ENCODE peak calls at places on chromosomes 1 and 21, in four cellular contexts. One of them, this sample, is unnamed.

GRCh38 chr1:204623365-204623893 is 62.1 kb downstream of the LRRN2 start:
- DNase-seq in H1: no peak
- DNase-seq in HepG2: peak; percentile 71
- DNase-seq in GM12878: no peak
- DNase-seq in this sample: peak; percentile 95

GRCh38 chr1:205595435-205595834 is 36.4 kb downstream of the ELK4 start:
- DNase-seq in HepG2: no peak
- DNase-seq in GM12878: no peak
- DNase-seq in H1: no peak
- DNase-seq in this sample: no peak

GRCh38 chr1:245687636-245688535 is 533.1 kb downstream of the KIF26B start:
- DNase-seq in H1: peak; percentile 72
- DNase-seq in HepG2: no peak
- DNase-seq in GM12878: no peak
- DNase-seq in this sample: no peak

GRCh38 chr1:221573727-221574126 is 168.2 kb downstream of the DUSP10 start:
- DNase-seq in HepG2: no peak
- DNase-seq in GM12878: no peak
- DNase-seq in H1: no peak
- DNase-seq in this sample: no peak

GRCh38 chr1:235199441-235199840 is 38.4 kb upstream of the RBM34 start:
- DNase-seq in GM12878: no peak
- DNase-seq in HepG2: no peak
- DNase-seq in H1: no peak
- DNase-seq in this sample: no peak

GRCh38 chr1:230322967-230323547 is 103.1 kb downstream of the PGBD5 start:
- DNase-seq in HepG2: no peak
- DNase-seq in H1: no peak
- DNase-seq in GM12878: no peak
- DNase-seq in this sample: no peak

GRCh38 chr1:199691540-199691939 is 336.0 kb upstream of the NR5A2 start:
- DNase-seq in GM12878: no peak
- DNase-seq in H1: no peak
- DNase-seq in HepG2: no peak
- DNase-seq in this sample: no peak

GRCh38 chr1:204709021-204709420 is 23.5 kb upstream of the LRRN2 start:
- DNase-seq in HepG2: no peak
- DNase-seq in GM12878: no peak
- DNase-seq in H1: no peak
- DNase-seq in this sample: no peak

GRCh38 chr1:47675047-47675675 is 237.3 kb downstream of the FOXD2 start:
- DNase-seq in GM12878: no peak
- DNase-seq in HepG2: no peak
- DNase-seq in H1: peak; percentile 39
- DNase-seq in this sample: no peak

GRCh38 chr1:166836733-166837132 is 2.5 kb upstream of the POGK start:
- DNase-seq in HepG2: no peak
- DNase-seq in GM12878: no peak
- DNase-seq in H1: no peak
- DNase-seq in this sample: no peak

GRCh38 chr1:101316276-101316675 is 79.5 kb downstream of the S1PR1 start:
- DNase-seq in GM12878: no peak
- DNase-seq in H1: no peak
- DNase-seq in HepG2: no peak
- DNase-seq in this sample: no peak

GRCh38 chr1:96863449-96863848 is 141.9 kb downstream of the PTBP2 start:
- DNase-seq in HepG2: no peak
- DNase-seq in GM12878: no peak
- DNase-seq in H1: no peak
- DNase-seq in this sample: no peak

GRCh38 chr1:245085508-245086095 is 69.2 kb upstream of the KIF26B start:
- DNase-seq in GM12878: peak; percentile 7
- DNase-seq in H1: no peak
- DNase-seq in HepG2: peak; percentile 71
- DNase-seq in this sample: no peak

GRCh38 chr1:111882537-111882936 is 106.9 kb downstream of the KCND3 start:
- DNase-seq in HepG2: no peak
- DNase-seq in H1: no peak
- DNase-seq in GM12878: no peak
- DNase-seq in this sample: no peak

GRCh38 chr1:36224537-36225297 is 474 bp downstream of the THRAP3 start:
- DNase-seq in H1: peak; percentile 88
- DNase-seq in GM12878: no peak
- DNase-seq in HepG2: peak; percentile 89
- DNase-seq in this sample: peak; percentile 95

GRCh38 chr21:20996421-20997307 is 1.5 kb upstream of the NCAM2 start:
- DNase-seq in GM12878: no peak
- DNase-seq in H1: no peak
- DNase-seq in HepG2: no peak
- DNase-seq in this sample: no peak

GRCh38 chr1:179234863-179235262 is 5.4 kb upstream of the ABL2 start:
- DNase-seq in H1: no peak
- DNase-seq in GM12878: no peak
- DNase-seq in HepG2: no peak
- DNase-seq in this sample: no peak

GRCh38 chr1:154398141-154398540 is 7.0 kb upstream of the IL6R start:
- DNase-seq in H1: no peak
- DNase-seq in GM12878: no peak
- DNase-seq in HepG2: no peak
- DNase-seq in this sample: no peak

GRCh38 chr1:156143765-156144489 is 9.5 kb upstream of the SEMA4A start:
- DNase-seq in GM12878: no peak
- DNase-seq in H1: no peak
- DNase-seq in HepG2: no peak
- DNase-seq in this sample: no peak

GRCh38 chr1:167439301-167439988 is 78.9 kb downstream of the CD247 start:
- DNase-seq in HepG2: peak; percentile 20
- DNase-seq in H1: peak; percentile 79
- DNase-seq in GM12878: no peak
- DNase-seq in this sample: peak; percentile 64

GRCh38 chr1:111832521-111833155 is 76.9 kb downstream of the DDX20 start:
- DNase-seq in H1: no peak
- DNase-seq in HepG2: no peak
- DNase-seq in GM12878: no peak
- DNase-seq in this sample: no peak

GRCh38 chr1:15370781-15371467 is 38.8 kb upstream of the EFHD2 start:
- DNase-seq in HepG2: peak; percentile 61
- DNase-seq in H1: no peak
- DNase-seq in GM12878: no peak
- DNase-seq in this sample: no peak

GRCh38 chr1:55214214-55214902 is 806 bp downstream of the USP24 start:
- DNase-seq in HepG2: peak; percentile 31
- DNase-seq in H1: peak; percentile 81
- DNase-seq in GM12878: no peak
- DNase-seq in this sample: peak; percentile 87

GRCh38 chr1:203186446-203187305 is at the start of gene CHI3L1:
- DNase-seq in GM12878: no peak
- DNase-seq in HepG2: no peak
- DNase-seq in H1: no peak
- DNase-seq in this sample: no peak

GRCh38 chr1:48109390-48110009 is 112.3 kb upstream of the TRABD2B start:
- DNase-seq in H1: no peak
- DNase-seq in GM12878: no peak
- DNase-seq in HepG2: peak; percentile 61
- DNase-seq in this sample: peak; percentile 61

GRCh38 chr1:162166934-162167615 is 97.6 kb downstream of the NOS1AP start:
- DNase-seq in HepG2: no peak
- DNase-seq in GM12878: no peak
- DNase-seq in H1: no peak
- DNase-seq in this sample: no peak

GRCh38 chr1:87644500-87645245 is 316.0 kb downstream of the LMO4 start:
- DNase-seq in GM12878: no peak
- DNase-seq in H1: no peak
- DNase-seq in HepG2: no peak
- DNase-seq in this sample: no peak

GRCh38 chr1:101064697-101065096 is 39.1 kb upstream of the DPH5 start:
- DNase-seq in H1: no peak
- DNase-seq in HepG2: no peak
- DNase-seq in GM12878: no peak
- DNase-seq in this sample: no peak

GRCh38 chr1:11629626-11630025 is 24.6 kb downstream of the FBXO2 start:
- DNase-seq in HepG2: no peak
- DNase-seq in H1: no peak
- DNase-seq in GM12878: no peak
- DNase-seq in this sample: no peak

GRCh38 chr1:153357076-153357852 is 390 bp upstream of the S100A9 start:
- DNase-seq in H1: no peak
- DNase-seq in GM12878: no peak
- DNase-seq in HepG2: peak; percentile 12
- DNase-seq in this sample: no peak

GRCh38 chr1:23528245-23528978 is 2.6 kb downstream of the E2F2 start:
- DNase-seq in GM12878: peak; percentile 76
- DNase-seq in H1: no peak
- DNase-seq in HepG2: peak; percentile 85
- DNase-seq in this sample: peak; percentile 88

GRCh38 chr1:53145942-53146708 is 3.7 kb upstream of the SLC1A7 start:
- DNase-seq in HepG2: peak; percentile 85
- DNase-seq in GM12878: no peak
- DNase-seq in H1: no peak
- DNase-seq in this sample: peak; percentile 61

GRCh38 chr1:214107322-214108096 is 119.7 kb downstream of the PROX1 start:
- DNase-seq in HepG2: no peak
- DNase-seq in H1: no peak
- DNase-seq in GM12878: no peak
- DNase-seq in this sample: no peak

GRCh38 chr1:29388170-29388569 is 151.8 kb downstream of the PTPRU start:
- DNase-seq in H1: peak; percentile 23
- DNase-seq in HepG2: no peak
- DNase-seq in GM12878: no peak
- DNase-seq in this sample: no peak

GRCh38 chr1:160954158-160955104 is at the start of gene ITLN2:
- DNase-seq in HepG2: peak; percentile 67
- DNase-seq in GM12878: peak; percentile 16
- DNase-seq in H1: peak; percentile 71
- DNase-seq in this sample: peak; percentile 63

GRCh38 chr1:17258758-17259130 is 9.8 kb downstream of the PADI3 start:
- DNase-seq in GM12878: no peak
- DNase-seq in HepG2: no peak
- DNase-seq in H1: no peak
- DNase-seq in this sample: no peak

DNA sequence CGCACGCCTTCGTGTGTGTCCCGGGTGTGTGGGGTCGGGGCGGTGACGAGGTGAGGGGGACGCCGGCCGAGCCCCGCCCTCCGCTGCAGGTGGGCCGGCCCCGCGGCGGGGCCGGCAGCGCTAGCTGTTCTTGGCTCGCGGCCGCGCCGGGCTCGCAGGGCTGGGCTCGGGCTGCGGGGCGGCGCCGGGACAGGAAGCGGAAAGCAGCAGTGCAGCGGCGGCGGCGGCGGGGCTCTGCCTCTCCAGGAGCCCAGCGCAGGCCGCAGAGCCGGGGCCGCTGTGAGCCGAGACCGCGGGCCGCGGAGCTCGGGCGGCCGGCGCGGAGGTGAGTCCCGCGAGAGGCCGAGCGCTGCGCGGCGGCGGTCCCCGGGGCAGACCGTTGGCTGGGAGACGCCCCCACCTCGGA is at the start of gene VANGL1:
- DNase-seq in HepG2: peak; percentile 34
- DNase-seq in H1: peak; percentile 77
- DNase-seq in GM12878: no peak
- DNase-seq in this sample: peak; percentile 90
- TF ChIP-seq HDAC6 in HepG2: no peak
- TF ChIP-seq HDAC6 in H1: no peak
- TF ChIP-seq HDAC6 in GM12878: no peak
- TF ChIP-seq HDAC6 in this sample: no peak

GRCh38 chr1:62370594-62370993 is 51.4 kb upstream of the KANK4 start:
- DNase-seq in H1: no peak
- DNase-seq in HepG2: no peak
- DNase-seq in GM12878: no peak
- DNase-seq in this sample: no peak

GRCh38 chr1:62368989-62369388 is 49.8 kb upstream of the KANK4 start:
- DNase-seq in H1: no peak
- DNase-seq in HepG2: no peak
- DNase-seq in GM12878: no peak
- DNase-seq in this sample: no peak

GRCh38 chr1:62364726-62365125 is 45.5 kb upstream of the KANK4 start:
- DNase-seq in H1: no peak
- DNase-seq in HepG2: peak; percentile 20
- DNase-seq in GM12878: no peak
- DNase-seq in this sample: no peak

GRCh38 chr1:62362952-62363325 is 43.7 kb upstream of the KANK4 start:
- DNase-seq in GM12878: no peak
- DNase-seq in H1: no peak
- DNase-seq in HepG2: no peak
- DNase-seq in this sample: no peak

DNA sequence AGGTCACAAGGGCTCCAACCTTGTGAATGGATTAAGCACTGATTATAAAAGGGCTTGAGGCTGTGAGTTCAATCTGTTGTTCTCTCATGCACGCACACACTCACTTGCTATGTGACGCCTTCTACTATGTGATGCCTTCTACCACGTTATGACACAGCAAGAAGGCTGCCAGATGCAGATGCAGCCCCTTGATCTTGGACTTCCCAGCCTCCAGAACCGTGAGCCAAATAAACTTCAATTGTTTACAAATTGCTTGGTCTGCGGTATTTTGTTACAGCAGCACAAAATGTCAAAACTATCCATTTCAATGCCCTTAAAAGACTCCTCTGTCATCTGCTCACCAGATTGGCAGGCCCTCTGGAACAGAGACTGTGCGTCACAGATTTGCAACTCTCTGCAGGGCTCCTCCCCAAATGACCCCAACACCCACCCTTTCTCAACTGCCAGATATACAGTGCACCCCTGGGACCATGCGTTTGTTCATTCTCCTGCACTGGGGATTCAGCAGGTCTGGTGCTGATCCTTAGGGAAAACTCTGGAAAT is 47.8 kb upstream of the KANK4 start:
- DNase-seq in HepG2: no peak
- DNase-seq in GM12878: no peak
- DNase-seq in H1: no peak
- DNase-seq in this sample: no peak
- TF ChIP-seq HDAC6 in HepG2: no peak
- TF ChIP-seq HDAC6 in GM12878: no peak
- TF ChIP-seq HDAC6 in H1: no peak
- TF ChIP-seq HDAC6 in this sample: no peak

DNA sequence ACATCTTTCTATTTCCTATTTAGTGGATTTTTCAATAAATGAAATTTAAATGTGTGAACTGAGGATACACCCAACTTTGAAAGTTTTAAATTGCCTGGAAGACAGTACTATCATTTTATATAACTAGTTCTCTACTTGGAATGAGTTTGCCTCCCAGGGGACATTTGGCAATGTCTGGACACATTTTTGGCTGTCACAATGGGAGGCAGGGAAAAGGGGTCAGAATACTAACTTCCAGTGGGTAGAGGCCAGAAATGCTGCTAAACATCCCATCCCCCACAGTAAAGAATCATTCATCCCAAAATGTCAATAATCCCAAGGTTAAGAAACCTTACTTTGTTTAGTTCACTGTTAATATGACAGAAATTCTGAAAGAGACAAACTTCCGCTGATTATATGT is 13.2 kb upstream of the NRAS start:
- DNase-seq in H1: no peak
- DNase-seq in GM12878: no peak
- DNase-seq in HepG2: no peak
- DNase-seq in this sample: no peak
- TF ChIP-seq HDAC6 in H1: no peak
- TF ChIP-seq HDAC6 in GM12878: no peak
- TF ChIP-seq HDAC6 in HepG2: no peak
- TF ChIP-seq HDAC6 in this sample: no peak

GRCh38 chr1:149942207-149942606 is 5.5 kb upstream of the MTMR11 start:
- DNase-seq in H1: no peak
- DNase-seq in GM12878: no peak
- DNase-seq in HepG2: peak; percentile 56
- DNase-seq in this sample: peak; percentile 72
- TF ChIP-seq HDAC6 in H1: no peak
- TF ChIP-seq HDAC6 in GM12878: no peak
- TF ChIP-seq HDAC6 in HepG2: no peak
- TF ChIP-seq HDAC6 in this sample: no peak